ENCODE peak calls at places on chromosomes 5 and 9, in seven cellular contexts. M is neuronal stem cell, E is H1, H is IMR-90, G is trophoblast cell, S is H9, Z is mesenchymal stem cell. D is an unnamed sample.

GRCh38 chr9:79572891-79573696 is 1.3 kb downstream of the TLE4 start:
- DNase-seq in S (peak; percentile 34), M (no peak), G (peak; percentile 24), E (peak; percentile 66), H (no peak), Z (peak; percentile 53), D (peak; percentile 27)

GRCh38 chr5:137142371-137143243 is 356.5 kb downstream of the SPOCK1 start:
- DNase-seq in H (peak; percentile 94), S (no peak), M (no peak), Z (peak; percentile 91), E (no peak), G (no peak), D (no peak)

GRCh38 chr9:36846621-36847020 is 187.4 kb downstream of the PAX5 start:
- DNase-seq in E (no peak), S (no peak), G (no peak), Z (no peak), M (no peak), H (no peak), D (no peak)

GRCh38 chr5:124342586-124342985 is 403.9 kb downstream of the ZNF608 start:
- DNase-seq in Z (peak; percentile 7), M (no peak), H (no peak), G (no peak), S (no peak), E (no peak), D (no peak)

GRCh38 chr5:132086277-132086794 is 12.7 kb downstream of the CSF2 start:
- DNase-seq in E (no peak), G (no peak), H (peak; percentile 98), M (no peak), Z (peak; percentile 88), S (no peak), D (peak; percentile 13)

GRCh38 chr5:149257875-149258705 is 13.6 kb upstream of the AFAP1L1 start:
- DNase-seq in E (no peak), M (no peak), Z (peak; percentile 73), S (no peak), G (peak; percentile 65), H (peak; percentile 87), D (no peak)

GRCh38 chr5:83472508-83473343 is 1.2 kb downstream of the VCAN start:
- DNase-seq in M (peak; percentile 57), H (no peak), Z (peak; percentile 55), E (peak; percentile 71), S (peak; percentile 61), G (peak; percentile 76), D (peak; percentile 64)

GRCh38 chr5:123119334-123119986 is 30.4 kb downstream of the PRDM6 start:
- DNase-seq in E (peak; percentile 68), H (peak; percentile 74), S (peak; percentile 92), Z (peak; percentile 58), G (peak; percentile 60), M (no peak), D (peak; percentile 98)

GRCh38 chr5:168291961-168292782 is 727 bp downstream of the WWC1 start:
- DNase-seq in G (no peak), Z (peak; percentile 25), M (no peak), S (peak; percentile 66), H (peak; percentile 43), E (peak; percentile 79), D (peak; percentile 73)

GRCh38 chr5:173590436-173591299 is 25.8 kb downstream of the BOD1 start:
- DNase-seq in S (no peak), H (no peak), G (no peak), M (no peak), E (no peak), Z (no peak), D (no peak)

GRCh38 chr9:2493106-2493505 is 128.5 kb upstream of the VLDLR start:
- DNase-seq in H (peak; percentile 65), E (no peak), S (no peak), M (no peak), G (peak; percentile 21), Z (peak; percentile 36), D (no peak)

GRCh38 chr9:16899611-16900010 is 29.1 kb upstream of the BNC2 start:
- DNase-seq in E (no peak), M (no peak), G (no peak), S (no peak), H (peak; percentile 59), Z (peak; percentile 16), D (no peak)

GRCh38 chr9:89622933-89623861 is 18.4 kb downstream of the GADD45G start:
- DNase-seq in E (no peak), Z (no peak), H (no peak), S (no peak), M (no peak), G (no peak), D (no peak)

GRCh38 chr5:43873791-43874190 is 270.8 kb downstream of the NNT start:
- DNase-seq in Z (no peak), H (no peak), E (no peak), S (no peak), M (no peak), G (peak; percentile 67), D (no peak)

GRCh38 chr5:59813761-59814562 is 79.6 kb downstream of the PDE4D start:
- DNase-seq in Z (peak; percentile 82), S (no peak), H (peak; percentile 67), M (peak; percentile 54), G (peak; percentile 92), E (peak; percentile 60), D (peak; percentile 80)

GRCh38 chr5:151534345-151534744 is 56.8 kb downstream of the FAT2 start:
- DNase-seq in G (no peak), S (peak; percentile 57), M (no peak), E (peak; percentile 56), Z (no peak), H (no peak), D (peak; percentile 19)

GRCh38 chr5:16552666-16553343 is 64.0 kb downstream of the RETREG1 start:
- DNase-seq in H (peak; percentile 55), M (peak; percentile 42), G (peak; percentile 68), S (peak; percentile 83), E (peak; percentile 84), Z (peak; percentile 63), D (peak; percentile 87)

GRCh38 chr5:90690317-90690716 is 131.7 kb downstream of the ADGRV1 start:
- DNase-seq in S (no peak), M (no peak), H (no peak), E (no peak), G (no peak), Z (no peak), D (no peak)

GRCh38 chr5:42074353-42074752 is 149.3 kb downstream of the FBXO4 start:
- DNase-seq in Z (no peak), M (no peak), S (no peak), E (no peak), H (no peak), G (no peak), D (no peak)

GRCh38 chr5:59007460-59008063 is 424.7 kb downstream of the RAB3C start:
- DNase-seq in E (no peak), S (no peak), M (no peak), G (no peak), H (peak; percentile 39), Z (peak; percentile 37), D (peak; percentile 31)

GRCh38 chr5:122180863-122181519 is 51.6 kb downstream of the ZNF474 start:
- DNase-seq in Z (peak; percentile 76), G (peak; percentile 10), E (no peak), M (no peak), S (no peak), H (peak; percentile 93), D (peak; percentile 49)

GRCh38 chr9:136197372-136197875 is 7.5 kb downstream of the LHX3 start:
- DNase-seq in G (no peak), Z (no peak), S (no peak), H (no peak), M (no peak), E (no peak), D (no peak)

GRCh38 chr9:136196465-136197371 is 8.2 kb downstream of the LHX3 start:
- DNase-seq in G (no peak), Z (no peak), S (peak; percentile 49), H (no peak), M (no peak), E (peak; percentile 70), D (no peak)

GRCh38 chr9:136199391-136200288 is 5.3 kb downstream of the LHX3 start:
- DNase-seq in G (no peak), S (no peak), E (no peak), H (no peak), M (no peak), Z (no peak), D (no peak)

GRCh38 chr9:136198605-136199083 is 6.3 kb downstream of the LHX3 start:
- DNase-seq in M (no peak), S (no peak), G (no peak), E (peak; percentile 75), Z (peak; percentile 20), H (no peak), D (no peak)

GRCh38 chr9:136197930-136198604 is 6.9 kb downstream of the LHX3 start:
- DNase-seq in G (no peak), Z (no peak), H (no peak), E (no peak), M (no peak), S (no peak), D (no peak)
- H3K4me2 ChIP-seq in G (no peak overlapping the region), Z (no peak overlapping the region), H (no peak overlapping the region), E (peak overlapping the region; percentile 70), M (no peak overlapping the region), S (peak overlapping the region; percentile 13), D (no peak overlapping the region)

GRCh38 chr5:165538065-165538464 is 2032.6 kb downstream of the MAT2B start:
- DNase-seq in M (no peak), E (no peak), G (no peak), H (peak; percentile 44), S (no peak), Z (peak; percentile 16), D (no peak)
- H3K4ac ChIP-seq in M (no peak overlapping the region), E (no peak overlapping the region), G (no peak overlapping the region), H (peak overlapping the region; percentile 43), S (no peak overlapping the region), Z (no peak overlapping the region), D (no peak overlapping the region)

DNA sequence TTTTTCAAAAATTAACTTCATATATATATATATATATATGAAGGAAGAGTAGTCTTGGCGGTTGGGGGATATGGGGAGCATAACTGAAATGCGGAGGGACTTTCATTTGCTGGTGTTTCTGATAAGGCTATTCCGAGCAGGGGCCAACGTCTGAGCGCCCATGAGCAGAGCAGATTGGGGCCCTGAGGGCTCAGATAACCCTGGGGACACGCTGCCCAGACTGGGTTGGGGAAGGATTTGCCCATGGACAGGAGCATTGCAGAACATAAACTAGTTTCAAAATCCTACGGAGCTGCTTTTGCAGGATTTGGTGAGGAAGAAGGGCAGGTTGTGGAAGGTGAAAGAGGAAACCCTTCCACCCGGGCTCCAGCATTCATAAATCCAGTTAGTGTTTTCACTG is 240.2 kb downstream of the IRX1 start:
- DNase-seq in H (no peak), E (no peak), G (no peak), M (no peak), Z (no peak), S (no peak), D (no peak)
- H2BK120ac ChIP-seq in H (no peak overlapping the region), E (no peak overlapping the region), G (no peak overlapping the region), M (no peak overlapping the region), Z (no peak overlapping the region), S (no peak overlapping the region), D (no peak overlapping the region)

GRCh38 chr5:139746691-139747582 is 48.7 kb upstream of the PSD2 start:
- DNase-seq in E (peak; percentile 75), G (no peak), Z (peak; percentile 31), M (no peak), S (peak; percentile 60), H (peak; percentile 46), D (peak; percentile 81)

GRCh38 chr5:139744471-139745120 is 51.0 kb upstream of the PSD2 start:
- DNase-seq in G (no peak), M (no peak), H (no peak), S (no peak), Z (no peak), E (no peak), D (no peak)

GRCh38 chr5:139745121-139745799 is 50.3 kb upstream of the PSD2 start:
- DNase-seq in M (no peak), E (peak; percentile 69), G (no peak), S (peak; percentile 72), H (peak; percentile 82), Z (peak; percentile 89), D (peak; percentile 79)

GRCh38 chr5:139747583-139748504 is 47.8 kb upstream of the PSD2 start:
- DNase-seq in G (no peak), E (peak; percentile 77), Z (peak; percentile 70), H (peak; percentile 81), S (peak; percentile 60), M (no peak), D (peak; percentile 65)

GRCh38 chr5:139745800-139746690 is 49.6 kb upstream of the PSD2 start:
- DNase-seq in H (peak; percentile 67), S (peak; percentile 96), E (peak; percentile 89), M (peak; percentile 86), Z (peak; percentile 85), G (no peak), D (peak; percentile 98)
- H3K4me2 ChIP-seq in H (peak overlapping the region; percentile 27), S (peak overlapping the region; percentile 68), E (peak overlapping the region; percentile 97), M (peak overlapping the region; percentile 98), Z (peak overlapping the region; percentile 86), G (peak overlapping the region; percentile 65), D (peak overlapping the region; percentile 81)